ENCODE peak calls at places on chromosomes 1 and 21, in nine cellular contexts. L is A549, C is stomach, K is transverse colon, B is suprapubic skin, F is H1, D is esophagus muscularis mucosa, V is GM12878, W is tibial nerve. N is an unnamed sample.
A peak's percentile ranks its signal among the peaks of the same experiment; 100 is the strongest.

GRCh38 chr1:235831148-235831547 is 35.6 kb downstream of the LYST start:
- DNase-seq in L (peak; percentile 7), C (no peak), K (no peak), B (no peak), F (no peak), D (no peak), V (peak; percentile 35), W (no peak), N (no peak)

GRCh38 chr1:93601686-93602085 is 80.0 kb downstream of the BCAR3 start:
- DNase-seq in L (no peak), C (no peak), K (no peak), B (no peak), F (no peak), D (no peak), V (no peak), W (no peak), N (no peak)

GRCh38 chr21:40846566-40847411 is at the start of gene DSCAM:
- DNase-seq in L (no peak), C (no peak), K (no peak), B (no peak), F (no peak), D (peak; percentile 74), V (no peak), W (no peak), N (no peak)

GRCh38 chr1:20233394-20233793 is 47.1 kb upstream of the PLA2G2C start:
- DNase-seq in L (peak; percentile 31), C (no peak), K (no peak), B (no peak), F (no peak), D (no peak), V (no peak), W (no peak), N (no peak)

GRCh38 chr1:232179896-232180760 is 449.8 kb downstream of the SIPA1L2 start:
- DNase-seq in L (no peak), C (no peak), K (no peak), B (no peak), F (no peak), D (no peak), V (no peak), W (no peak), N (no peak)

GRCh38 chr1:219965285-219965684 is 36.9 kb upstream of the SLC30A10 start:
- DNase-seq in L (no peak), C (no peak), K (no peak), B (no peak), F (no peak), D (no peak), V (no peak), W (no peak), N (no peak)

GRCh38 chr1:53061859-53062714 is at the start of gene PODN:
- DNase-seq in L (no peak), C (no peak), K (no peak), B (peak; percentile 76), F (no peak), D (peak; percentile 92), V (no peak), W (peak; percentile 63), N (peak; percentile 79)

GRCh38 chr1:157213836-157214235 is 75.6 kb upstream of the ETV3 start:
- DNase-seq in L (no peak), C (no peak), K (no peak), B (no peak), F (no peak), D (no peak), V (no peak), W (no peak), N (no peak)

GRCh38 chr21:26041441-26042180 is 129.0 kb downstream of the APP start:
- DNase-seq in L (no peak), C (no peak), K (no peak), B (no peak), F (no peak), D (no peak), V (no peak), W (no peak), N (no peak)

GRCh38 chr1:112448937-112449629 is 53.1 kb downstream of the CTTNBP2NL start:
- DNase-seq in L (no peak), C (no peak), K (no peak), B (no peak), F (no peak), D (no peak), V (no peak), W (no peak), N (no peak)

GRCh38 chr1:97632075-97632474 is 288.8 kb downstream of the DPYD start:
- DNase-seq in L (peak; percentile 1), C (no peak), K (no peak), B (no peak), F (no peak), D (no peak), V (no peak), W (no peak), N (no peak)

GRCh38 chr21:45982256-45982757 is 737 bp downstream of the COL6A1 start:
- DNase-seq in L (no peak), C (no peak), K (peak; percentile 26), B (no peak), F (no peak), D (no peak), V (no peak), W (no peak), N (peak; percentile 55)

GRCh38 chr1:85473390-85473789 is 8.4 kb upstream of the DDAH1 start:
- DNase-seq in L (peak; percentile 73), C (no peak), K (no peak), B (no peak), F (no peak), D (no peak), V (no peak), W (no peak), N (no peak)

GRCh38 chr1:237799762-237800474 is 90.8 kb downstream of the ZP4 start:
- DNase-seq in L (peak; percentile 87), C (peak; percentile 77), K (peak; percentile 76), B (no peak), F (peak; percentile 57), D (no peak), V (peak; percentile 9), W (no peak), N (no peak)

GRCh38 chr1:110639724-110640386 is 33.7 kb upstream of the KCNA2 start:
- DNase-seq in L (peak; percentile 20), C (no peak), K (no peak), B (no peak), F (no peak), D (no peak), V (no peak), W (no peak), N (no peak)

GRCh38 chr21:37224861-37225260 is 42.3 kb downstream of the VPS26C start:
- DNase-seq in L (no peak), C (no peak), K (no peak), B (no peak), F (no peak), D (no peak), V (no peak), W (no peak), N (no peak)

GRCh38 chr1:156777573-156777972 is 10.2 kb downstream of the PRCC start:
- DNase-seq in L (no peak), C (no peak), K (no peak), B (no peak), F (no peak), D (no peak), V (no peak), W (no peak), N (no peak)

DNA sequence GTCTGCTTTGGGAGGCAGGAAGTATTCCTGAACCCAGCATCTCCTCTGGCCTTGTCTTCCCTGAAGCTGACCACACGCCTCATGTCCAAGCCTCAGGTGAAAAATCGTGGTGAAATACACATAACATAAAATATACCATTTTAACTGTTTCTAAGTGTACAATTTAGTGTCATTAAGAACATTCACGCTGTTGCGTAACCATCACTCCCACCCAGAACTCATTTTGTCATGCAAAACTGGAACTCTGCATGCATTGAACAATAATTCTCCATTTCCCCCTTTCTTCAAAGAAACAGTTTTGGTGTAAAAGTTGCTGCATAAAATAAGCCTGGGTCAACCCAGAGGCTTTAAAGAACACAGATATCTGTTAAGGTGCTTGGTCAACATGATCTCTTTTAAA is 93.5 kb downstream of the PLD5 start:
- DNase-seq in L (no peak), C (no peak), K (no peak), B (no peak), F (no peak), D (no peak), V (no peak), W (no peak), N (no peak)
- TF ChIP-seq POLR2A in L (no peak), C (no peak), K (no peak), B (no peak), F (no peak), D (no peak), V (no peak), W (no peak), N (no peak)

DNA sequence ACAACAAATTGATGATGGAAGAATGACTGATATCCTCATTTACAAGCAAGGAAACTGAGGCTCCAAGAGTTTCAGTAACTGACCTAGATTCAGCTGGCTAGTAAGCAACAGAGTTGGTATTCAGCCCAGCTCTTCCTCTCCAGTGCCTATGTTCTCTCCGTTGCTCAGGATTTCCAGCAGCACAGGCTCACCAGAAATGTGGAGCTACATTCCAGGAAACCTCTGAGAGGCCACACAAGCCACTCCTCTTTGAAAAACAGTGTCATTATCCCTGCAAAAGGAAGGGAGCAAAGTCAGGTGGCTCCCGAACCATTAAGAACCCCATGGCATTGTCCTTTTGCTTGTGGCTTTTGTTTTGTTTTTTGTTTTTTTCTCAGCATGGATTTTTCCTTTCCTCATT is 40.6 kb upstream of the DUSP10 start:
- DNase-seq in L (no peak), C (no peak), K (no peak), B (no peak), F (no peak), D (no peak), V (no peak), W (no peak), N (no peak)
- TF ChIP-seq EP300 in L (no peak), C (no peak), K (no peak), B (no peak), F (no peak), D (no peak), V (no peak), W (no peak), N (no peak)

DNA sequence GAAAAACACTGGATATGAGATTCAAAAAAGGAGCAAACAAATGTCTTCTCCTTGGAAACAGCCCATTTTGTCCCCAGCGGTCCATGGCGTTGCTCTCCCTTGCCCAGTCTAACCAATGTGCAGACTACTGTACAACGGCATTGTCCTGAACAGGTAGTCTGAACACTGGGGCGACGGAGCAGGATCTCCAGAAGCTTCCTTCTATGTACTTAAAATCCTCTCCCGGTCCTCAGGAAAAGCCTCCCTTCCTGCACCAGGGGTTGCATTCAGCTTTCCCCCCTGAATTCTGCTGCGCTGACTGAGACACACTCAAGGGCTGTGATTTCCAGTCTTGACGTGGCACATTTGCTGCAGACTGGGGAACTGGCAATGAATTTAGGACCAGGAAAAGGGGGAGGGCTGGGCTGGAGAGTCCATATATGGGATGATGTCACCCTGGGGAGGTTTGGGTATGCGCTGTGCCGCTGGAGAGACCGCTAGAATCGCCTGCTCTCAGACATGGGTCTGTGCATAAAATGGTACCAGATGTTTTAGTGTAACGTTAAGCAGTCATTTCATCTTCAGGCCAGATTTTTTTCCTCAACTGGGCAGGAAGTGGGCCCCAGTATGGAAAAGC is 275.9 kb upstream of the C1orf105 start:
- DNase-seq in L (no peak), C (peak; percentile 39), K (peak; percentile 61), B (peak; percentile 90), F (no peak), D (peak; percentile 94), V (no peak), W (peak; percentile 80), N (peak; percentile 88)
- TF ChIP-seq POLR2A in L (no peak), C (no peak), K (peak; percentile 67), B (peak; percentile 51), F (no peak), D (peak; percentile 23), V (no peak), W (peak; percentile 9), N (peak; percentile 86)

GRCh38 chr21:23160914-23161313 is 2162.7 kb downstream of the NCAM2 start:
- DNase-seq in L (no peak), C (no peak), K (no peak), B (no peak), F (no peak), D (no peak), V (no peak), W (no peak), N (no peak)

GRCh38 chr21:23162213-23162946 is 2164.2 kb downstream of the NCAM2 start:
- DNase-seq in L (no peak), C (no peak), K (no peak), B (no peak), F (no peak), D (no peak), V (no peak), W (no peak), N (no peak)
- TF ChIP-seq EP300 in L (no peak), C (no peak), K (no peak), B (no peak), F (no peak), D (no peak), V (no peak), W (no peak), N (no peak)

N was measured in ovary.